ENCODE peak calls at places on chromosomes 2 and 18, in ten cellular contexts. H is HFFc6, A is DND-41, V is AG04449, C is PC-3, T is foreskin keratinocyte, Z is bronchial epithelial cell, B is mesothelial cell of epicardium, X is endothelial cell, F is IMR-90. U is an unnamed sample.

GRCh38 chr2:40240067-40240466 is 211.8 kb downstream of the SLC8A1 start:
- DNase-seq in V (peak; percentile 97), T (peak; percentile 79), Z (peak; percentile 83), B (peak; percentile 59), X (no peak), C (peak; percentile 9), H (peak; percentile 90), F (peak; percentile 96), A (no peak), U (no peak)

GRCh38 chr2:174729797-174730529 is 34.3 kb downstream of the CHRNA1 start:
- DNase-seq in Z (no peak), V (no peak), A (no peak), F (peak; percentile 10), X (peak; percentile 26), T (no peak), B (no peak), C (no peak), H (no peak), U (no peak)

GRCh38 chr2:206693399-206694137 is 24.6 kb downstream of the DYTN start:
- DNase-seq in C (peak; percentile 82), A (peak; percentile 30), Z (peak; percentile 76), H (peak; percentile 48), F (peak; percentile 69), V (peak; percentile 9), B (no peak), T (no peak), X (peak; percentile 50), U (peak; percentile 58)

GRCh38 chr18:21303445-21303844 is 61.4 kb downstream of the GREB1L start:
- DNase-seq in X (no peak), V (no peak), A (no peak), H (no peak), C (no peak), F (no peak), B (no peak), Z (no peak), T (no peak), U (no peak)

GRCh38 chr2:150178591-150178990 is 308.9 kb downstream of the RND3 start:
- DNase-seq in Z (no peak), H (no peak), C (peak; percentile 46), B (no peak), F (no peak), V (no peak), A (no peak), T (no peak), X (no peak), U (no peak)

GRCh38 chr2:197993363-197993762 is 189.0 kb downstream of the PLCL1 start:
- DNase-seq in H (no peak), Z (no peak), V (no peak), F (no peak), T (no peak), C (no peak), A (no peak), X (no peak), B (no peak), U (no peak)

GRCh38 chr2:74739129-74739528 is 85.1 kb downstream of the SEMA4F start:
- DNase-seq in B (no peak), Z (no peak), T (no peak), C (peak; percentile 68), H (peak; percentile 39), X (no peak), A (no peak), V (no peak), F (no peak), U (no peak)

GRCh38 chr18:45526120-45526841 is 89.0 kb upstream of the SLC14A2 start:
- DNase-seq in X (no peak), C (no peak), A (no peak), V (no peak), H (peak; percentile 11), B (no peak), F (no peak), Z (peak; percentile 6), T (no peak), U (no peak)

GRCh38 chr2:96427917-96428316 is 77.2 kb downstream of the NEURL3 start:
- DNase-seq in H (peak; percentile 79), Z (peak; percentile 100), F (peak; percentile 70), V (peak; percentile 28), A (no peak), T (peak; percentile 98), C (peak; percentile 98), B (no peak), X (no peak), U (peak; percentile 96)

GRCh38 chr18:68779169-68779568 is 18.7 kb upstream of the CCDC102B start:
- DNase-seq in F (peak; percentile 83), T (peak; percentile 18), V (no peak), A (no peak), Z (peak; percentile 70), B (no peak), C (peak; percentile 10), X (no peak), H (no peak), U (no peak)

GRCh38 chr18:7038330-7038846 is 79.2 kb downstream of the LAMA1 start:
- DNase-seq in A (no peak), H (peak; percentile 92), X (peak; percentile 85), V (peak; percentile 96), T (peak; percentile 95), F (peak; percentile 99), C (peak; percentile 77), B (peak; percentile 86), Z (peak; percentile 76), U (peak; percentile 71)

GRCh38 chr2:85723707-85724360 is 29.7 kb downstream of the GNLY start:
- DNase-seq in V (no peak), X (no peak), C (no peak), H (peak; percentile 48), B (no peak), T (no peak), Z (no peak), A (no peak), F (peak; percentile 50), U (no peak)

GRCh38 chr2:145010635-145011034 is 490.7 kb upstream of the ZEB2 start:
- DNase-seq in B (no peak), X (no peak), A (no peak), C (no peak), F (no peak), Z (no peak), T (no peak), H (no peak), V (no peak), U (no peak)

GRCh38 chr18:9293948-9294347 is 40.6 kb upstream of the TWSG1 start:
- DNase-seq in A (no peak), Z (no peak), B (no peak), H (no peak), V (no peak), T (no peak), F (no peak), C (no peak), X (no peak), U (no peak)
- TF ChIP-seq CTCF in A (no peak), Z (no peak), B (no peak), H (no peak), V (no peak), T (no peak), F (no peak), C (no peak), X (no peak), U (no peak)

DNA sequence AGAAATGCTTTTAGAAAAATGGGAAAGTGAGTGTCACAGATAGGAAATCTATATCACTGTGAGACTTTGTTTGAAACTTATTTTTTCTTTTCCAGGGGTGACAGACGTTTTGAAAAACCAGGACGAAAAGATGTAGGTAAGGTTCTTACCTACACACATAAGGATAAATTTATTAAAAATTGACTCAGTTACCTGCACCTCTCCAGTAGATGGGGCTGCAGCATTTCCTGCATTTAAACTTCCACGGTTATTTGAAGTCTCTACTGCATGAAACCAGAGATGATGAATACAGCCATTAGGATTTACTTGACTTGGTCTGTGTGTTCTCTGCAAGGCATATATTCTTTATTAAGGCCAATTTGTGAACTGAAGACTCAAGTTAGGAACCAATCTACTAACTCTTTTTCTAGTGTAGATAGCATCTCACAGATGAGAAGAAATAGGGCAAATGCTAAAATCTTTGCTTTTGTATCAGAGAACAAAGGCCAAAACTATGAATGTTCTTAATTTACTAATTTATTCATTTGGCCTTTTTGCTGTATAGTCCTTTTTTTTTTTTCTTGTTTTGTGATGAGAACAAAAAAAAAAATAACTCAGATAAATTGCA is 15.0 kb downstream of the KCNJ13 start:
- DNase-seq in X (peak; percentile 33), Z (peak; percentile 49), T (peak; percentile 10), B (no peak), H (peak; percentile 39), V (no peak), C (peak; percentile 66), A (peak; percentile 37), F (peak; percentile 41), U (peak; percentile 57)
- TF ChIP-seq CTCF in X (peak; percentile 59), Z (peak; percentile 54), T (peak; percentile 76), B (no peak), H (peak; percentile 76), V (peak; percentile 35), C (peak; percentile 76), A (peak; percentile 62), F (peak; percentile 44), U (peak; percentile 69)

GRCh38 chr2:126850951-126851350 is 47.7 kb upstream of the TEX51 start:
- DNase-seq in T (no peak), F (no peak), B (no peak), A (no peak), V (no peak), Z (no peak), X (no peak), C (no peak), H (no peak), U (no peak)
- TF ChIP-seq CTCF in T (no peak), F (no peak), B (no peak), A (no peak), V (no peak), Z (no peak), X (no peak), C (no peak), H (no peak), U (no peak)

GRCh38 chr2:7880561-7880960 is 801.3 kb upstream of the ID2 start:
- DNase-seq in B (no peak), Z (no peak), H (no peak), V (no peak), F (no peak), X (no peak), A (no peak), T (no peak), C (no peak), U (no peak)

GRCh38 chr2:7881456-7881855 is 800.4 kb upstream of the ID2 start:
- DNase-seq in C (no peak), X (no peak), A (no peak), T (no peak), B (no peak), H (no peak), Z (no peak), F (no peak), V (no peak), U (no peak)

GRCh38 chr2:7884338-7884737 is 797.5 kb upstream of the ID2 start:
- DNase-seq in C (no peak), Z (no peak), X (no peak), V (no peak), B (no peak), H (no peak), T (no peak), A (no peak), F (no peak), U (no peak)

GRCh38 chr2:7881038-7881437 is 800.8 kb upstream of the ID2 start:
- DNase-seq in X (no peak), B (no peak), A (no peak), V (no peak), C (no peak), H (peak; percentile 23), F (peak; percentile 2), T (no peak), Z (no peak), U (peak; percentile 10)

DNA sequence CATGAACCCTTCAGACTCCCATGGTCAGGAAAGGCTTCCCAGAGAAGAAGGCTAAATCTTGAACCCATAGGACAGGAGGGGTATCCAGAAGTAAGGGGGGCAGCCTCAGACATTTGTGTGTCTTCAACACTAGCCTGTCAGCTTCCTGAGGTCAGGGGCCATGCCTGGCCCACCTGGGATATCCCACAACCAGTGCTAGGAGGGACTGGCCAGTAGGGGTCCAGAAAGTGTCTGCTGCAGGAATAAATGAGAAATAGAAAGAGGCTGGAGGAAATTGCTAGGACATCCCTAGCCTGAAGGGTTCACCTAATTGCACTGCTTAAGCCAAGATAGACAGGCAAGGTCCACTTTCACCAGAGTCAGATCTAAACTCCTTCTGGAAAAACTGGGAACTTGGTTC is 799.6 kb upstream of the ID2 start:
- DNase-seq in A (no peak), V (no peak), X (no peak), T (no peak), Z (no peak), F (no peak), B (no peak), C (no peak), H (no peak), U (no peak)
- TF ChIP-seq CTCF in A (no peak), V (no peak), X (no peak), T (no peak), Z (no peak), F (no peak), B (no peak), C (no peak), H (no peak), U (no peak)